ENCODE peak calls at places on chromosomes 13 and 19, in eight cellular contexts. One of them, this sample, is unnamed.

GRCh38 chr13:109509154-109509905 is 277.1 kb downstream of the IRS2 start:
- DNase-seq in adrenal gland: no peak
- DNase-seq in tibial nerve: no peak
- DNase-seq in GM12891: no peak
- DNase-seq in body of pancreas: no peak
- DNase-seq in Peyer's patch: no peak
- DNase-seq in HepG2: no peak
- DNase-seq in suprapubic skin: no peak
- DNase-seq in this sample: no peak

GRCh38 chr13:32824671-32825070 is 191.6 kb upstream of the KL start:
- DNase-seq in adrenal gland: no peak
- DNase-seq in tibial nerve: no peak
- DNase-seq in GM12891: no peak
- DNase-seq in body of pancreas: no peak
- DNase-seq in Peyer's patch: no peak
- DNase-seq in HepG2: no peak
- DNase-seq in suprapubic skin: no peak
- DNase-seq in this sample: peak; percentile 34

GRCh38 chr13:28380319-28380718 is 114.6 kb downstream of the FLT1 start:
- DNase-seq in adrenal gland: no peak
- DNase-seq in tibial nerve: no peak
- DNase-seq in GM12891: no peak
- DNase-seq in body of pancreas: no peak
- DNase-seq in Peyer's patch: no peak
- DNase-seq in HepG2: no peak
- DNase-seq in suprapubic skin: no peak
- DNase-seq in this sample: no peak

GRCh38 chr13:41315466-41316047 is 4.5 kb downstream of the NAA16 start:
- DNase-seq in adrenal gland: no peak
- DNase-seq in tibial nerve: no peak
- DNase-seq in GM12891: no peak
- DNase-seq in body of pancreas: no peak
- DNase-seq in Peyer's patch: no peak
- DNase-seq in HepG2: no peak
- DNase-seq in suprapubic skin: no peak
- DNase-seq in this sample: no peak

GRCh38 chr13:98853791-98854191 is 101.3 kb upstream of the SLC15A1 start:
- DNase-seq in adrenal gland: no peak
- DNase-seq in tibial nerve: no peak
- DNase-seq in GM12891: peak; percentile 32
- DNase-seq in body of pancreas: no peak
- DNase-seq in Peyer's patch: no peak
- DNase-seq in HepG2: no peak
- DNase-seq in suprapubic skin: no peak
- DNase-seq in this sample: no peak

GRCh38 chr13:44573790-44574465 is 2.2 kb downstream of the TSC22D1 start:
- DNase-seq in adrenal gland: no peak
- DNase-seq in tibial nerve: no peak
- DNase-seq in GM12891: no peak
- DNase-seq in body of pancreas: peak; percentile 55
- DNase-seq in Peyer's patch: no peak
- DNase-seq in HepG2: peak; percentile 11
- DNase-seq in suprapubic skin: no peak
- DNase-seq in this sample: peak; percentile 23

GRCh38 chr19:16002985-16003384 is 54.2 kb downstream of the OR10H4 start:
- DNase-seq in adrenal gland: no peak
- DNase-seq in tibial nerve: no peak
- DNase-seq in GM12891: no peak
- DNase-seq in body of pancreas: no peak
- DNase-seq in Peyer's patch: no peak
- DNase-seq in HepG2: no peak
- DNase-seq in suprapubic skin: no peak
- DNase-seq in this sample: no peak

GRCh38 chr13:30112602-30113435 is 194.5 kb downstream of the KATNAL1 start:
- DNase-seq in adrenal gland: peak; percentile 82
- DNase-seq in tibial nerve: peak; percentile 75
- DNase-seq in GM12891: peak; percentile 62
- DNase-seq in body of pancreas: peak; percentile 83
- DNase-seq in Peyer's patch: peak; percentile 64
- DNase-seq in HepG2: peak; percentile 66
- DNase-seq in suprapubic skin: peak; percentile 87
- DNase-seq in this sample: peak; percentile 38

GRCh38 chr13:27120811-27121210 is 50.8 kb downstream of the USP12 start:
- DNase-seq in adrenal gland: no peak
- DNase-seq in tibial nerve: no peak
- DNase-seq in GM12891: no peak
- DNase-seq in body of pancreas: no peak
- DNase-seq in Peyer's patch: no peak
- DNase-seq in HepG2: no peak
- DNase-seq in suprapubic skin: no peak
- DNase-seq in this sample: no peak

GRCh38 chr19:56309511-56310185 is 5.0 kb downstream of the ZSCAN5A start:
- DNase-seq in adrenal gland: peak; percentile 41
- DNase-seq in tibial nerve: no peak
- DNase-seq in GM12891: peak; percentile 31
- DNase-seq in body of pancreas: peak; percentile 52
- DNase-seq in Peyer's patch: peak; percentile 32
- DNase-seq in HepG2: peak; percentile 39
- DNase-seq in suprapubic skin: no peak
- DNase-seq in this sample: peak; percentile 84

GRCh38 chr13:95349267-95349666 is 48.0 kb upstream of the ABCC4 start:
- DNase-seq in adrenal gland: no peak
- DNase-seq in tibial nerve: no peak
- DNase-seq in GM12891: no peak
- DNase-seq in body of pancreas: no peak
- DNase-seq in Peyer's patch: no peak
- DNase-seq in HepG2: no peak
- DNase-seq in suprapubic skin: no peak
- DNase-seq in this sample: no peak

GRCh38 chr13:30580852-30581502 is 36.7 kb upstream of the USPL1 start:
- DNase-seq in adrenal gland: peak; percentile 64
- DNase-seq in tibial nerve: no peak
- DNase-seq in GM12891: no peak
- DNase-seq in body of pancreas: peak; percentile 31
- DNase-seq in Peyer's patch: no peak
- DNase-seq in HepG2: no peak
- DNase-seq in suprapubic skin: no peak
- DNase-seq in this sample: no peak

GRCh38 chr19:10419200-10419645 is 1.1 kb upstream of the PDE4A start:
- DNase-seq in adrenal gland: no peak
- DNase-seq in tibial nerve: no peak
- DNase-seq in GM12891: no peak
- DNase-seq in body of pancreas: no peak
- DNase-seq in Peyer's patch: no peak
- DNase-seq in HepG2: no peak
- DNase-seq in suprapubic skin: no peak
- DNase-seq in this sample: no peak

GRCh38 chr13:47216176-47216822 is 319.4 kb upstream of the HTR2A start:
- DNase-seq in adrenal gland: no peak
- DNase-seq in tibial nerve: no peak
- DNase-seq in GM12891: no peak
- DNase-seq in body of pancreas: no peak
- DNase-seq in Peyer's patch: no peak
- DNase-seq in HepG2: no peak
- DNase-seq in suprapubic skin: no peak
- DNase-seq in this sample: no peak

GRCh38 chr19:55676384-55676783 is 1.4 kb downstream of the EPN1 start:
- DNase-seq in adrenal gland: no peak
- DNase-seq in tibial nerve: no peak
- DNase-seq in GM12891: no peak
- DNase-seq in body of pancreas: peak; percentile 92
- DNase-seq in Peyer's patch: no peak
- DNase-seq in HepG2: no peak
- DNase-seq in suprapubic skin: no peak
- DNase-seq in this sample: no peak

GRCh38 chr13:36154567-36155231 is 23.5 kb upstream of the DCLK1 start:
- DNase-seq in adrenal gland: no peak
- DNase-seq in tibial nerve: no peak
- DNase-seq in GM12891: no peak
- DNase-seq in body of pancreas: no peak
- DNase-seq in Peyer's patch: no peak
- DNase-seq in HepG2: no peak
- DNase-seq in suprapubic skin: no peak
- DNase-seq in this sample: no peak

GRCh38 chr19:54804101-54804500 is 691 bp downstream of the KIR2DL4 start:
- DNase-seq in adrenal gland: no peak
- DNase-seq in tibial nerve: no peak
- DNase-seq in GM12891: no peak
- DNase-seq in body of pancreas: no peak
- DNase-seq in Peyer's patch: no peak
- DNase-seq in HepG2: no peak
- DNase-seq in suprapubic skin: peak; percentile 54
- DNase-seq in this sample: no peak

GRCh38 chr13:99214232-99214631 is 13.6 kb downstream of the UBAC2 start:
- DNase-seq in adrenal gland: no peak
- DNase-seq in tibial nerve: no peak
- DNase-seq in GM12891: peak; percentile 42
- DNase-seq in body of pancreas: no peak
- DNase-seq in Peyer's patch: no peak
- DNase-seq in HepG2: no peak
- DNase-seq in suprapubic skin: no peak
- DNase-seq in this sample: no peak

GRCh38 chr13:38008636-38009035 is 139.1 kb upstream of the TRPC4 start:
- DNase-seq in adrenal gland: no peak
- DNase-seq in tibial nerve: peak; percentile 23
- DNase-seq in GM12891: no peak
- DNase-seq in body of pancreas: no peak
- DNase-seq in Peyer's patch: no peak
- DNase-seq in HepG2: no peak
- DNase-seq in suprapubic skin: no peak
- DNase-seq in this sample: no peak

GRCh38 chr13:104106705-104107393 is 1040.6 kb upstream of the SLC10A2 start:
- DNase-seq in adrenal gland: no peak
- DNase-seq in tibial nerve: no peak
- DNase-seq in GM12891: no peak
- DNase-seq in body of pancreas: peak; percentile 22
- DNase-seq in Peyer's patch: no peak
- DNase-seq in HepG2: no peak
- DNase-seq in suprapubic skin: no peak
- DNase-seq in this sample: no peak

GRCh38 chr19:40721936-40722661 is 5.2 kb downstream of the ITPKC start:
- DNase-seq in adrenal gland: no peak
- DNase-seq in tibial nerve: no peak
- DNase-seq in GM12891: no peak
- DNase-seq in body of pancreas: no peak
- DNase-seq in Peyer's patch: no peak
- DNase-seq in HepG2: no peak
- DNase-seq in suprapubic skin: no peak
- DNase-seq in this sample: no peak

GRCh38 chr19:10643968-10644290 is 10.2 kb upstream of the ILF3 start:
- DNase-seq in adrenal gland: no peak
- DNase-seq in tibial nerve: no peak
- DNase-seq in GM12891: no peak
- DNase-seq in body of pancreas: no peak
- DNase-seq in Peyer's patch: no peak
- DNase-seq in HepG2: no peak
- DNase-seq in suprapubic skin: no peak
- DNase-seq in this sample: no peak

GRCh38 chr19:41328818-41329220 is 18.8 kb downstream of the CCDC97 start:
- DNase-seq in adrenal gland: no peak
- DNase-seq in tibial nerve: no peak
- DNase-seq in GM12891: no peak
- DNase-seq in body of pancreas: no peak
- DNase-seq in Peyer's patch: peak; percentile 36
- DNase-seq in HepG2: no peak
- DNase-seq in suprapubic skin: no peak
- DNase-seq in this sample: no peak

DNA sequence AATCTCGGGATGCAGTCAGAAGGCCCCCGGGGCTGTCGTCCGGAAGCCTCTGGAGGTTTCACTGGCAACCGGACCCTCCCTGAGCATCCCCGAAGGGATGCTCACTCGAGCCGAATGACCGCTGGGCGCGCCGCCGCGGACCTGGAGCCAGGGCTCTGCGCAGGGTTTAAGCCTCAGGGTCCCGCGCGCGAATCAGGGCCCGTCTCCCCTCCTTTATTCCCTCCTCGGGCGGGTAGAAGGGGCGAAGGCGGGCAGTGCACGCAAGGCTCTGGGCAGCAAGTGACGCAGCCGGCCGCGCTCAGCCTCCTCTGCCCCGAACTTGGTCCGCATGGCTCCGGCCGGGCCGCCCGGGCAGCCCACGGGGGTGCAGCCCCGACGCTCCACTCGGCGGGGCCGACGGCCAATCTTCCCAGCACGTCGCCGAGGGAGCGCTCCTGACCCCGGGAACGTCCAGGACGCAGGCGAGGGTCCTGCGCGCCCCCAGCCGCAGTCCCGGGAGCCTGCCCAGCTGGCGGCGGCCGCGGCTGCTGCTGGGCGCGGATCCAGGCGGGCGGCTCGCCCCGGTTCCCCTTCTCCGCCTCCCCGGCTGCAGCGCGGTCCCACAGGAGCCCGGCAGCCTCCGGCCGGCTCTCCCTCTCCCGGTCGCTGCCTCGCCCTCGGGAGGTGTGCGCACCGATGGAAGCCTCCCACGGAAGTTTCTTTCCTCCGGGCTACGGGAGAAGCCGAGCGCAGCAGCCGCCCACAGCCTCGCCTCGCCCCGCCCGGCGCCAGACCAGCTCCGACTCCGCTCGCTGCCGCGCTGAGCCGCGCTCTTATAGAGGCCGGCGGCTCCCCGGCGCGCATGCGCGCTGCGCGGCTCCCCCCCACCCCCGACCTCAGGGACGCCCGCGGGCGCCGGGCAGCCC is at the start of gene SHISA2:
- DNase-seq in adrenal gland: peak; percentile 31
- DNase-seq in tibial nerve: no peak
- DNase-seq in GM12891: no peak
- DNase-seq in body of pancreas: peak; percentile 68
- DNase-seq in Peyer's patch: no peak
- DNase-seq in HepG2: no peak
- DNase-seq in suprapubic skin: no peak
- DNase-seq in this sample: no peak
- TF ChIP-seq POLR2A in adrenal gland: peak; percentile 49
- TF ChIP-seq POLR2A in tibial nerve: no peak
- TF ChIP-seq POLR2A in GM12891: no peak
- TF ChIP-seq POLR2A in body of pancreas: peak; percentile 65
- TF ChIP-seq POLR2A in Peyer's patch: no peak
- TF ChIP-seq POLR2A in HepG2: no peak
- TF ChIP-seq POLR2A in suprapubic skin: no peak
- TF ChIP-seq POLR2A in this sample: no peak

GRCh38 chr19:801861-802496 is 4.7 kb downstream of the PTBP1 start:
- DNase-seq in adrenal gland: no peak
- DNase-seq in tibial nerve: no peak
- DNase-seq in GM12891: no peak
- DNase-seq in body of pancreas: no peak
- DNase-seq in Peyer's patch: no peak
- DNase-seq in HepG2: no peak
- DNase-seq in suprapubic skin: no peak
- DNase-seq in this sample: no peak
- TF ChIP-seq POLR2A in adrenal gland: no peak
- TF ChIP-seq POLR2A in tibial nerve: no peak
- TF ChIP-seq POLR2A in GM12891: no peak
- TF ChIP-seq POLR2A in body of pancreas: no peak
- TF ChIP-seq POLR2A in Peyer's patch: no peak
- TF ChIP-seq POLR2A in HepG2: no peak
- TF ChIP-seq POLR2A in suprapubic skin: no peak
- TF ChIP-seq POLR2A in this sample: no peak

GRCh38 chr13:39419068-39419467 is 183.9 kb downstream of the LHFPL6 start:
- DNase-seq in adrenal gland: no peak
- DNase-seq in tibial nerve: no peak
- DNase-seq in GM12891: no peak
- DNase-seq in body of pancreas: no peak
- DNase-seq in Peyer's patch: no peak
- DNase-seq in HepG2: no peak
- DNase-seq in suprapubic skin: no peak
- DNase-seq in this sample: no peak
- TF ChIP-seq POLR2A in adrenal gland: no peak
- TF ChIP-seq POLR2A in tibial nerve: no peak
- TF ChIP-seq POLR2A in GM12891: no peak
- TF ChIP-seq POLR2A in body of pancreas: no peak
- TF ChIP-seq POLR2A in Peyer's patch: no peak
- TF ChIP-seq POLR2A in HepG2: no peak
- TF ChIP-seq POLR2A in suprapubic skin: no peak
- TF ChIP-seq POLR2A in this sample: no peak

GRCh38 chr19:3557461-3558248 is at the start of gene MFSD12:
- DNase-seq in adrenal gland: peak; percentile 93
- DNase-seq in tibial nerve: peak; percentile 91
- DNase-seq in GM12891: peak; percentile 100
- DNase-seq in body of pancreas: peak; percentile 95
- DNase-seq in Peyer's patch: peak; percentile 89
- DNase-seq in HepG2: peak; percentile 80
- DNase-seq in suprapubic skin: peak; percentile 98
- DNase-seq in this sample: peak; percentile 93
- TF ChIP-seq POLR2A in adrenal gland: peak; percentile 84
- TF ChIP-seq POLR2A in tibial nerve: peak; percentile 67
- TF ChIP-seq POLR2A in GM12891: peak; percentile 48
- TF ChIP-seq POLR2A in body of pancreas: peak; percentile 55
- TF ChIP-seq POLR2A in Peyer's patch: peak; percentile 84
- TF ChIP-seq POLR2A in HepG2: peak; percentile 39
- TF ChIP-seq POLR2A in suprapubic skin: no peak
- TF ChIP-seq POLR2A in this sample: peak; percentile 80